ENCODE peak calls at places on chromosome 1, in four cellular contexts. W is Panc1, S is foreskin fibroblast, G is NCI-H1048. N is an unnamed sample.

GRCh38 chr1:156385534-156386031 is 16.6 kb downstream of the RHBG start:
- DNase-seq in W (peak), S (peak), G (peak), N (peak)

GRCh38 chr1:200305806-200306205 is 104.0 kb downstream of the ZNF281 start:
- DNase-seq in S (no peak), G (peak), W (no peak), N (no peak)

GRCh38 chr1:160082926-160083325 is 1.6 kb downstream of the KCNJ9 start:
- DNase-seq in W (no peak), G (no peak), S (no peak), N (no peak)

GRCh38 chr1:8652607-8653046 is 164.8 kb downstream of the RERE start:
- DNase-seq in W (no peak), S (no peak), G (no peak), N (no peak)

GRCh38 chr1:32405672-32406467 is 11.6 kb upstream of the BSDC1 start:
- DNase-seq in G (no peak), S (no peak), W (no peak), N (no peak)

GRCh38 chr1:6260961-6261614 is at the start of gene GPR153:
- DNase-seq in W (no peak), S (no peak), G (no peak), N (peak)

GRCh38 chr1:155003766-155004351 is 1.3 kb downstream of the ZBTB7B start:
- DNase-seq in S (no peak), G (no peak), W (no peak), N (peak)

GRCh38 chr1:9294910-9295636 is 2.4 kb downstream of the SPSB1 start:
- DNase-seq in S (peak), G (no peak), W (no peak), N (peak)

GRCh38 chr1:3651939-3652537 is at the start of gene TP73:
- DNase-seq in S (no peak), W (no peak), G (peak), N (no peak)

GRCh38 chr1:150409504-150410362 is 45.8 kb downstream of the RPRD2 start:
- DNase-seq in G (no peak), W (no peak), S (no peak), N (no peak)

GRCh38 chr1:3032371-3032862 is 11.2 kb downstream of the ACTRT2 start:
- DNase-seq in W (no peak), S (no peak), G (no peak), N (no peak)

GRCh38 chr1:78289606-78290005 is 201.2 kb upstream of the PTGFR start:
- DNase-seq in W (no peak), S (no peak), G (no peak), N (no peak)

GRCh38 chr1:20727746-20728316 is 4.7 kb downstream of the SH2D5 start:
- DNase-seq in W (no peak), S (no peak), G (no peak), N (no peak)

GRCh38 chr1:237610157-237610556 is 280.6 kb downstream of the ZP4 start:
- DNase-seq in S (no peak), G (no peak), W (no peak), N (no peak)

GRCh38 chr1:199546323-199546722 is 481.2 kb upstream of the NR5A2 start:
- DNase-seq in S (peak), G (no peak), W (no peak), N (no peak)

GRCh38 chr1:225652726-225653462 is at the start of gene ENAH:
- DNase-seq in S (peak), W (no peak), G (peak), N (peak)

GRCh38 chr1:192633533-192634258 is 2.3 kb upstream of the RGS13 start:
- DNase-seq in G (no peak), W (no peak), S (no peak), N (no peak)

GRCh38 chr1:59032221-59032620 is 248.4 kb upstream of the JUN start:
- DNase-seq in W (no peak), G (no peak), S (no peak), N (no peak)